ENCODE peak calls at places on chromosomes 11 and 22, in six cellular contexts. Z, A, V, S, X and P are unnamed samples.
A peak's percentile ranks its signal among the peaks of the same experiment; 100 is the strongest.

GRCh38 chr11:43278302-43278956 is 33.4 kb upstream of the API5 start:
- DNase-seq in Z (peak; percentile 23), A (no peak), V (no peak), S (peak; percentile 23), X (no peak), P (no peak)

GRCh38 chr11:4180441-4181183 is 86.0 kb downstream of the RRM1 start:
- DNase-seq in Z (no peak), A (no peak), V (no peak), S (no peak), X (no peak), P (no peak)

GRCh38 chr22:39223091-39223710 is 21.6 kb downstream of the PDGFB start:
- DNase-seq in Z (no peak), A (no peak), V (peak; percentile 10), S (no peak), X (no peak), P (no peak)

GRCh38 chr11:78789365-78789764 is 214.7 kb upstream of the NARS2 start:
- DNase-seq in Z (no peak), A (no peak), V (no peak), S (no peak), X (no peak), P (no peak)

GRCh38 chr22:19998991-19999820 is 17.4 kb downstream of the ARVCF start:
- DNase-seq in Z (no peak), A (no peak), V (no peak), S (no peak), X (no peak), P (no peak)

GRCh38 chr11:13038366-13038765 is 29.2 kb downstream of the RASSF10 start:
- DNase-seq in Z (no peak), A (no peak), V (no peak), S (no peak), X (no peak), P (no peak)

GRCh38 chr11:90747057-90747456 is 524.2 kb upstream of the CHORDC1 start:
- DNase-seq in Z (no peak), A (no peak), V (no peak), S (no peak), X (no peak), P (no peak)

GRCh38 chr11:102121329-102121728 is 11.1 kb downstream of the YAP1 start:
- DNase-seq in Z (peak; percentile 19), A (no peak), V (no peak), S (no peak), X (no peak), P (no peak)

GRCh38 chr22:31637938-31638618 is 23.9 kb downstream of the PISD start:
- DNase-seq in Z (no peak), A (no peak), V (no peak), S (no peak), X (peak; percentile 42), P (peak; percentile 83)

GRCh38 chr11:45654242-45654641 is 11.2 kb downstream of the CHST1 start:
- DNase-seq in Z (no peak), A (no peak), V (no peak), S (no peak), X (no peak), P (no peak)

GRCh38 chr11:95363710-95364109 is 132.7 kb upstream of the SESN3 start:
- DNase-seq in Z (no peak), A (no peak), V (peak; percentile 80), S (peak; percentile 65), X (no peak), P (no peak)

GRCh38 chr11:66082936-66083698 is 13.0 kb downstream of the PACS1 start:
- DNase-seq in Z (no peak), A (no peak), V (no peak), S (no peak), X (no peak), P (no peak)

GRCh38 chr11:121595717-121596156 is 143.0 kb upstream of the SORL1-AS1 start:
- DNase-seq in Z (peak; percentile 100), A (peak; percentile 99), V (no peak), S (no peak), X (no peak), P (no peak)

GRCh38 chr11:11622772-11623531 is 1.1 kb upstream of the GALNT18 start:
- DNase-seq in Z (no peak), A (no peak), V (no peak), S (no peak), X (no peak), P (no peak)

GRCh38 chr11:73734996-73735395 is 25.9 kb downstream of the RAB6A start:
- DNase-seq in Z (peak; percentile 34), A (peak; percentile 23), V (no peak), S (no peak), X (no peak), P (no peak)

GRCh38 chr11:73726825-73727224 is 34.0 kb downstream of the RAB6A start:
- DNase-seq in Z (no peak), A (no peak), V (no peak), S (no peak), X (no peak), P (no peak)

GRCh38 chr11:73728000-73728399 is 32.9 kb downstream of the RAB6A start:
- DNase-seq in Z (no peak), A (no peak), V (no peak), S (no peak), X (no peak), P (no peak)

GRCh38 chr11:73729594-73730206 is 31.2 kb downstream of the RAB6A start:
- DNase-seq in Z (no peak), A (no peak), V (peak; percentile 60), S (peak; percentile 67), X (no peak), P (no peak)
- TF ChIP-seq CTCF in Z (peak; percentile 17), A (peak; percentile 22), V (peak; percentile 66), S (peak; percentile 64), X (peak; percentile 33), P (peak; percentile 62)

GRCh38 chr11:132158696-132159095 is 788.3 kb downstream of the NTM start:
- DNase-seq in Z (peak; percentile 40), A (no peak), V (no peak), S (no peak), X (no peak), P (no peak)

GRCh38 chr11:132161538-132161937 is 791.1 kb downstream of the NTM start:
- DNase-seq in Z (no peak), A (no peak), V (no peak), S (no peak), X (no peak), P (no peak)

DNA sequence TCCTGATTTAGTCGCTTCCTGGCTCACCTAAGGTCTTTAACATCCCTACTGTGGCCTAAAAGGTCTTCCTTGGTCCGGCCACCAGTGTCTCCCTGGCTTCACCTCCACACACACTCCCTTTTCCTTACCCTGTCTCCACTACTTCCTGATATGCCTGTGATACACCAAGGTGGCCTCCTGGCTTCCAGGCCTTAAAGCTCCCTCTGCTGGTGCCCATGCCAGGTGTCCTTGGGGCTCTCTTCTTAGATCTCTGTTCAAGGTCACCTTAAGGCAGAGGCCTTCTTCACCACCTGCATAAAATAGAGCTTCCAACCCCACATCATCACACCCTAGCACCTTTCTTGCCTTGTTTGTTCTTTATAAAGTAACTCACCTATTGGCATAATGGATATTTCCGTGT is 787.7 kb downstream of the NTM start:
- DNase-seq in Z (peak; percentile 14), A (no peak), V (no peak), S (peak; percentile 58), X (no peak), P (no peak)
- TF ChIP-seq CTCF in Z (peak; percentile 34), A (peak; percentile 48), V (no peak), S (peak; percentile 25), X (no peak), P (peak; percentile 21)

GRCh38 chr22:30430933-30431332 is 5.4 kb downstream of the MTFP1 start:
- DNase-seq in Z (no peak), A (no peak), V (no peak), S (no peak), X (no peak), P (no peak)
- TF ChIP-seq CTCF in Z (no peak), A (no peak), V (no peak), S (no peak), X (no peak), P (no peak)

GRCh38 chr11:15258433-15259350 is 144.0 kb downstream of the INSC start:
- DNase-seq in Z (peak; percentile 34), A (no peak), V (no peak), S (no peak), X (no peak), P (no peak)
- TF ChIP-seq CTCF in Z (peak; percentile 13), A (no peak), V (no peak), S (no peak), X (no peak), P (no peak)

DNA sequence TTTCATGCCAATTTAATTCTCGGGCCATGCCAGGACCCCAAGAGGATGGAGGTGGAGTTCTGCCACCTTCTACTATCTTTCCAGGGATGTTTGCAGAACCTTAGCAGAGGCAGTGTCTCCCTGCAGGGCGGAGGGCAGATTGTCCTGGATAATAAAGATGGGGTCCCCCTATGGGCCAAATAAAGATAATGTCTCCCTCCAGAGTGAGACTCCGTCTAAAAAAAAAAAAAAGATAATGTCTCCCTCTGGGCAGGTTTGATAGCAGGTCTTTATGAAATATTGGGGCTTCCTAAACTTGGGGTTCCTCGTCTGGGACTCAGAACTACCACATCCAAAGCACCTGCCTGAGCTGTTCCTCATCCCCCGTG is 27.2 kb upstream of the SYT8 start:
- DNase-seq in Z (no peak), A (no peak), V (no peak), S (no peak), X (no peak), P (no peak)
- TF ChIP-seq CTCF in Z (no peak), A (no peak), V (no peak), S (no peak), X (no peak), P (no peak)